ENCODE peak calls at places on chromosome 1, in six cellular contexts. G is GM23248; A is stimulated activated CD4-positive, alpha-beta T cell treated with anti-CD3 and anti-CD28 coated beads, Interleukin-2, amount 100 ng/mL, for 48 hours; U is globus pallidus; V is head of caudate nucleus; C is activated naive CD8-positive, alpha-beta T cell treated with anti-CD3 and anti-CD28 coated beads, Interleukin-2, amount 10 ng/mL, durations not matched to agents 7 days and 5 days. I is an unnamed sample.

GRCh38 chr1:51236548-51237312 is 657 bp downstream of the RNF11 start:
- DNase-seq in U (peak), G (peak), C (peak), V (peak), A (peak), I (no peak)

GRCh38 chr1:196409586-196409985 is 198.7 kb downstream of the KCNT2 start:
- DNase-seq in A (no peak), U (no peak), V (no peak), G (peak), C (no peak), I (no peak)

GRCh38 chr1:111745670-111746613 is 6.7 kb upstream of the INKA2 start:
- DNase-seq in A (no peak), C (no peak), V (peak), G (peak), U (no peak), I (no peak)

GRCh38 chr1:17438176-17438976 is 1.1 kb downstream of the RCC2 start:
- DNase-seq in A (peak), C (peak), G (peak), V (peak), U (peak), I (peak)

GRCh38 chr1:115951552-115951951 is 24.8 kb upstream of the SLC22A15 start:
- DNase-seq in C (no peak), V (no peak), U (no peak), G (no peak), A (no peak), I (no peak)

GRCh38 chr1:52487632-52488031 is 65.3 kb downstream of the TUT4 start:
- DNase-seq in V (no peak), U (no peak), G (no peak), A (no peak), C (no peak), I (no peak)

GRCh38 chr1:175443332-175443731 is 250.8 kb upstream of the KIAA0040 start:
- DNase-seq in V (no peak), C (no peak), G (no peak), A (no peak), U (no peak), I (no peak)

GRCh38 chr1:51324271-51325010 is 5.9 kb downstream of the TTC39A start:
- DNase-seq in G (no peak), A (no peak), V (no peak), U (no peak), C (no peak), I (no peak)

GRCh38 chr1:16246961-16247360 is 10.0 kb upstream of the CPLANE2 start:
- DNase-seq in C (no peak), U (no peak), V (no peak), A (no peak), G (no peak), I (no peak)

GRCh38 chr1:41925712-41926111 is 7.0 kb upstream of the HIVEP3 start:
- DNase-seq in V (no peak), U (no peak), A (no peak), C (no peak), G (no peak), I (no peak)

GRCh38 chr1:107551491-107551890 is 410.7 kb downstream of the NTNG1 start:
- DNase-seq in G (peak), V (no peak), A (no peak), C (no peak), U (no peak), I (no peak)